ENCODE peak calls at places on chromosome 16, in ten cellular contexts. J, A, S, N, H, M, L, E, P and W are unnamed samples.
A peak's percentile ranks its signal among the peaks of the same experiment; 100 is the strongest.

GRCh38 chr16:81599034-81599744 is 154.6 kb downstream of the CMIP start:
- DNase-seq in J (no peak), A (no peak), S (no peak), N (no peak), H (no peak), M (no peak), L (no peak), E (no peak), P (no peak), W (no peak)

GRCh38 chr16:85087899-85088569 is 24.2 kb downstream of the CIBAR2 start:
- DNase-seq in J (no peak), A (no peak), S (no peak), N (no peak), H (no peak), M (no peak), L (no peak), E (no peak), P (no peak), W (no peak)

GRCh38 chr16:11250786-11251524 is 5.0 kb downstream of the SOCS1 start:
- DNase-seq in J (no peak), A (no peak), S (no peak), N (no peak), H (no peak), M (no peak), L (no peak), E (no peak), P (no peak), W (no peak)

GRCh38 chr16:85091522-85091910 is 20.8 kb downstream of the CIBAR2 start:
- DNase-seq in J (no peak), A (no peak), S (no peak), N (no peak), H (no peak), M (no peak), L (no peak), E (no peak), P (no peak), W (no peak)

GRCh38 chr16:85174871-85175723 is 62.8 kb upstream of the CIBAR2 start:
- DNase-seq in J (no peak), A (no peak), S (no peak), N (no peak), H (no peak), M (peak; percentile 45), L (no peak), E (no peak), P (no peak), W (no peak)

GRCh38 chr16:58582971-58583765 is 46.5 kb downstream of the CNOT1 start:
- DNase-seq in J (no peak), A (no peak), S (no peak), N (no peak), H (no peak), M (no peak), L (no peak), E (no peak), P (no peak), W (no peak)

GRCh38 chr16:14028207-14028606 is 42.9 kb upstream of the MRTFB start:
- DNase-seq in J (no peak), A (no peak), S (no peak), N (no peak), H (no peak), M (no peak), L (no peak), E (no peak), P (no peak), W (no peak)

GRCh38 chr16:81831722-81832126 is 52.6 kb downstream of the PLCG2 start:
- DNase-seq in J (peak; percentile 78), A (no peak), S (no peak), N (peak; percentile 57), H (no peak), M (no peak), L (peak; percentile 75), E (peak; percentile 93), P (no peak), W (no peak)

GRCh38 chr16:4316103-4316731 is 350 bp downstream of the GLIS2 start:
- DNase-seq in J (no peak), A (peak; percentile 44), S (no peak), N (no peak), H (no peak), M (no peak), L (no peak), E (no peak), P (no peak), W (no peak)

GRCh38 chr16:89903908-89904515 is 14.7 kb upstream of the MC1R start:
- DNase-seq in J (no peak), A (no peak), S (no peak), N (no peak), H (no peak), M (no peak), L (no peak), E (no peak), P (no peak), W (no peak)

GRCh38 chr16:30541502-30542329 is 7.1 kb upstream of the ZNF747 start:
- DNase-seq in J (no peak), A (no peak), S (no peak), N (no peak), H (no peak), M (peak; percentile 32), L (no peak), E (no peak), P (no peak), W (peak; percentile 53)

GRCh38 chr16:53600076-53600475 is 97.1 kb upstream of the AKTIP start:
- DNase-seq in J (no peak), A (no peak), S (no peak), N (no peak), H (no peak), M (peak; percentile 38), L (no peak), E (no peak), P (no peak), W (no peak)

GRCh38 chr16:66667944-66668343 is 28.6 kb downstream of the CMTM4 start:
- DNase-seq in J (no peak), A (no peak), S (no peak), N (no peak), H (no peak), M (no peak), L (no peak), E (no peak), P (no peak), W (no peak)

GRCh38 chr16:66254106-66254505 is 112.4 kb upstream of the CDH5 start:
- DNase-seq in J (no peak), A (no peak), S (no peak), N (no peak), H (no peak), M (no peak), L (no peak), E (no peak), P (no peak), W (no peak)

GRCh38 chr16:30922420-30922959 is 882 bp upstream of the FBXL19 start:
- DNase-seq in J (peak; percentile 100), A (peak; percentile 97), S (peak; percentile 99), N (peak; percentile 100), H (peak; percentile 100), M (peak; percentile 94), L (peak; percentile 99), E (peak; percentile 100), P (peak; percentile 99), W (peak; percentile 99)